ENCODE peak calls at places on chromosomes 6 and 20, in six cellular contexts. S is NB4, U is K562, F is A549, Z is GM12878, K is HepG2. Q is an unnamed sample.

GRCh38 chr6:156160788-156161150 is 616.4 kb upstream of the ARID1B start:
- DNase-seq in U (no peak), S (no peak), K (no peak), Z (no peak), F (no peak), Q (peak; percentile 85)

GRCh38 chr6:38021029-38021428 is 201.5 kb downstream of the ZFAND3 start:
- DNase-seq in U (no peak), Z (no peak), K (no peak), S (no peak), F (no peak), Q (no peak)

GRCh38 chr20:62455929-62456328 is 19.9 kb downstream of the GATA5 start:
- DNase-seq in U (no peak), K (no peak), S (no peak), Z (no peak), F (no peak), Q (no peak)

GRCh38 chr6:131924881-131925474 is 26.2 kb downstream of the CCN2 start:
- DNase-seq in K (peak; percentile 77), U (peak; percentile 8), F (peak; percentile 44), Z (no peak), S (peak; percentile 46), Q (peak; percentile 70)

GRCh38 chr6:155177369-155177961 is 86.3 kb upstream of the CLDN20 start:
- DNase-seq in S (peak; percentile 73), F (peak; percentile 63), K (peak; percentile 72), U (peak; percentile 73), Z (no peak), Q (peak; percentile 82)

GRCh38 chr6:147221739-147222138 is 17.5 kb downstream of the STXBP5 start:
- DNase-seq in F (no peak), K (no peak), S (no peak), U (no peak), Z (no peak), Q (no peak)

GRCh38 chr20:32534661-32535240 is 50.4 kb downstream of the NOL4L start:
- DNase-seq in Z (no peak), U (peak; percentile 70), F (no peak), S (peak; percentile 47), K (no peak), Q (no peak)

GRCh38 chr6:29705389-29706231 is 17.6 kb upstream of the HLA-F start:
- DNase-seq in K (peak; percentile 62), Z (no peak), S (no peak), F (peak; percentile 38), U (peak; percentile 56), Q (peak; percentile 39)

GRCh38 chr20:10185741-10186558 is 32.7 kb upstream of the SNAP25 start:
- DNase-seq in F (peak; percentile 49), U (no peak), Z (no peak), K (peak; percentile 25), S (no peak), Q (no peak)

GRCh38 chr6:45655630-45656422 is 278.1 kb upstream of the SUPT3H start:
- DNase-seq in F (peak; percentile 82), U (no peak), K (no peak), S (no peak), Z (no peak), Q (peak; percentile 51)

GRCh38 chr20:33482581-33482980 is 7.3 kb upstream of the CBFA2T2 start:
- DNase-seq in S (no peak), F (no peak), K (no peak), U (no peak), Z (no peak), Q (no peak)

GRCh38 chr6:31730631-31731086 is 1.6 kb upstream of the DDAH2 start:
- DNase-seq in F (no peak), S (peak; percentile 32), Z (no peak), U (peak; percentile 58), K (no peak), Q (no peak)

GRCh38 chr6:45305546-45305945 is 22.6 kb upstream of the RUNX2 start:
- DNase-seq in U (no peak), K (no peak), F (no peak), S (no peak), Z (no peak), Q (no peak)

GRCh38 chr6:155224031-155224451 is 39.8 kb upstream of the CLDN20 start:
- DNase-seq in K (peak; percentile 79), Z (peak; percentile 81), S (peak; percentile 64), U (no peak), F (peak; percentile 60), Q (peak; percentile 90)

GRCh38 chr20:57899554-57899953 is 189.7 kb upstream of the PMEPA1 start:
- DNase-seq in Z (no peak), U (no peak), S (no peak), F (no peak), K (no peak), Q (no peak)

GRCh38 chr20:22583773-22584629 is at the start of gene FOXA2:
- DNase-seq in F (peak; percentile 96), U (peak; percentile 37), S (no peak), K (peak; percentile 93), Z (no peak), Q (no peak)

GRCh38 chr6:140623498-140623897 is 1249.0 kb upstream of the CITED2 start:
- DNase-seq in S (no peak), F (peak; percentile 21), Z (no peak), U (no peak), K (no peak), Q (peak; percentile 36)

GRCh38 chr6:89680150-89680549 is 41.6 kb upstream of the LYRM2 start:
- DNase-seq in F (no peak), S (no peak), Z (no peak), K (no peak), U (no peak), Q (peak; percentile 10)

GRCh38 chr6:31574106-31575061 is 981 bp upstream of the TNF start:
- DNase-seq in Z (no peak), F (no peak), K (no peak), U (no peak), S (peak; percentile 46), Q (no peak)

GRCh38 chr6:42316390-42316970 is 98.8 kb upstream of the MRPS10 start:
- DNase-seq in Z (peak; percentile 12), S (peak; percentile 90), F (peak; percentile 66), U (peak; percentile 48), K (no peak), Q (peak; percentile 19)

GRCh38 chr6:42315220-42315990 is 97.7 kb upstream of the MRPS10 start:
- DNase-seq in K (no peak), U (no peak), S (no peak), F (no peak), Z (no peak), Q (no peak)

GRCh38 chr6:42316981-42317380 is 99.3 kb upstream of the MRPS10 start:
- DNase-seq in Z (peak; percentile 15), F (no peak), U (no peak), K (no peak), S (peak; percentile 72), Q (no peak)

GRCh38 chr6:42314571-42314950 is 96.9 kb upstream of the MRPS10 start:
- DNase-seq in S (no peak), U (no peak), K (no peak), Z (no peak), F (no peak), Q (no peak)

DNA sequence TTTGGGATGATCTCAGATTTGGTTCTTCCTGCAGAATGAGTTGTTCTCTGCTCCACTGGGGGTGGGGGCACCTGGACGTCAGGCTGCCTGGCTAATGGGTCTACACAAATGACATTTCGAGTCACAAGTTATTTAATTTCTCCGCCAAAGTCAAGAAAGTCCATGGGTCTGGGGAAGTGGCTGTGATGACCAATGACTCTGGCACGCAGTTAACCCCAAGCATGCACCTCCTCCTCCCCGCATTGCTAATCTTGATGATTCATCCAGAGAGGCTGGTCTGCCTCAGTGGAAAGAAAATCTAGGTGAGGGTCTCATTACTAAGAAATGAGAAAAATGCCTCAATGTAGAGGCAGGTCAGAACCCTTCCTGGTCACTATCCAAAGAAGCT is 98.3 kb upstream of the MRPS10 start:
- DNase-seq in S (peak; percentile 85), K (peak; percentile 48), Z (no peak), F (peak; percentile 84), U (peak; percentile 47), Q (peak; percentile 82)
- TF ChIP-seq MYC in S (no peak), K (no peak), Z (no peak), F (no peak), U (no peak), Q (no peak)

DNA sequence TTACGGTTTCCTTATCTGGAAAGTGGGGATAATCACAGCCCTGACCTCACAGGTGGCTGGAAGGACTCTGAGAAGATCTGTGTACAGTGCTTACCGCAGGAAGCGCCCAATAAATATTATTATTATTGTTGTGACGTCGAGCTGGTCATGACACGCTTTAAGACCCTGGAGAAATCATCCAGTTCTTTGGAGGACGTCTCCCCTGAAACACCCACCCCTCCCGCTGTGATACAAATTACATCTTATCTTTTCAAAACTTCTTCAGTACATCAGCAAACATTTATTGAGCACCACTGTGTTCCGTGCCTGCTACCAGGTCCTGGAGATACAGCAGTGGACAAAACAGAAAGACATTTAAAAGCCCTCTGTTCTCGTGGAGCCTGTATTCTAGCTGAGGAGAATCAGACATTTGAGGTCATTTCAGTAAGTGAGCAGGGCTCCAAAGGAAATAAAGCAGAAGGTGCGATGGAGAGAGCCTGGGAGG is 118.7 kb downstream of the CEBPB start:
- DNase-seq in U (no peak), Z (no peak), K (no peak), S (no peak), F (peak; percentile 85), Q (no peak)
- TF ChIP-seq MYC in U (no peak), Z (no peak), K (no peak), S (no peak), F (peak; percentile 65), Q (no peak)

GRCh38 chr20:35610833-35611427 is 4.7 kb upstream of the SPAG4 start:
- DNase-seq in S (no peak), U (peak; percentile 64), K (no peak), F (no peak), Z (no peak), Q (no peak)

GRCh38 chr20:35615667-35616464 is at the start of gene SPAG4:
- DNase-seq in U (peak; percentile 83), F (peak; percentile 100), K (no peak), Z (no peak), S (peak; percentile 100), Q (no peak)

GRCh38 chr20:35607003-35607735 is 8.5 kb upstream of the SPAG4 start:
- DNase-seq in Z (no peak), S (no peak), F (no peak), K (no peak), U (no peak), Q (no peak)

GRCh38 chr20:35616465-35617396 is 1.1 kb downstream of the SPAG4 start:
- DNase-seq in S (peak; percentile 93), Z (peak; percentile 98), K (peak; percentile 100), U (peak; percentile 100), F (peak; percentile 86), Q (peak; percentile 100)

DNA sequence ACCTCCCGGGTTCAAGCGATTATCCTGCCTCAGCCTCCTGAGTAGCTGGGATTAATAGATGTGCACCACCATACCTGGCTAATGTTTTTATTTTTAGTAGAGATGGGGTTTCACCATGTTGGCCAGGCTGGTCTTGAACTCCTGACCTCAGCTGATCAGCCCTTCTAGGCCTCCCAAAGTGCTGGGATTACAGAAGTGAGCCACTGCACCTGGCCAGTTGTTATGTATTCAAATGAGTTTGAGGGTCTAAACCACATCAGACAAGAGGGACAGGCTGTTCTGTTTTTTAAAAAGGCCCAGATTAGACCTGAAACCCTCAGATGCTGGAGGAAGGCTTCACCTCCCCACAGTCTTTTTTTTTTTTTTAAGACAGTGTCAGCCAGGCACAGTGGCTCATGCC is 4.1 kb upstream of the SPAG4 start:
- DNase-seq in K (no peak), U (no peak), F (no peak), S (no peak), Z (peak; percentile 63), Q (no peak)
- TF ChIP-seq MYC in K (no peak), U (no peak), F (no peak), S (no peak), Z (no peak), Q (no peak)

GRCh38 chr20:38471245-38471644 is 1.4 kb upstream of the RALGAPB start:
- DNase-seq in K (no peak), Z (no peak), F (no peak), S (no peak), U (no peak), Q (no peak)

GRCh38 chr20:38471987-38472512 is 593 bp upstream of the RALGAPB start:
- DNase-seq in U (no peak), S (no peak), K (no peak), Z (no peak), F (no peak), Q (no peak)

GRCh38 chr20:38466171-38466570 is 6.5 kb upstream of the RALGAPB start:
- DNase-seq in F (no peak), S (no peak), K (no peak), Z (no peak), U (no peak), Q (no peak)
- TF ChIP-seq MYC in F (no peak), S (no peak), K (no peak), Z (no peak), U (no peak), Q (no peak)

Q was measured in endothelial cell of umbilical vein.